ENCODE peak calls at places on chromosomes 6 and 20, in seven cellular contexts. One of them, this sample, is unnamed.
A peak's percentile ranks its signal among the peaks of the same experiment; 100 is the strongest.

GRCh38 chr6:111926731-111927302 is 53.6 kb upstream of the FYN start:
- DNase-seq in body of pancreas: no peak
- DNase-seq in A549: no peak
- DNase-seq in ovary: no peak
- DNase-seq in endothelial cell of umbilical vein: no peak
- DNase-seq in HepG2: no peak
- DNase-seq in heart left ventricle: no peak
- DNase-seq in this sample: no peak

GRCh38 chr6:103893082-103893481 is 966.6 kb downstream of the HACE1 start:
- DNase-seq in A549: no peak
- DNase-seq in endothelial cell of umbilical vein: peak; percentile 50
- DNase-seq in heart left ventricle: no peak
- DNase-seq in ovary: no peak
- DNase-seq in HepG2: no peak
- DNase-seq in body of pancreas: peak; percentile 16
- DNase-seq in this sample: no peak

GRCh38 chr6:11278207-11278559 is 45.7 kb upstream of the NEDD9 start:
- DNase-seq in HepG2: no peak
- DNase-seq in ovary: no peak
- DNase-seq in endothelial cell of umbilical vein: no peak
- DNase-seq in body of pancreas: no peak
- DNase-seq in heart left ventricle: no peak
- DNase-seq in A549: no peak
- DNase-seq in this sample: no peak

GRCh38 chr6:118586741-118587485 is 38.8 kb downstream of the PLN start:
- DNase-seq in endothelial cell of umbilical vein: no peak
- DNase-seq in body of pancreas: no peak
- DNase-seq in heart left ventricle: no peak
- DNase-seq in ovary: no peak
- DNase-seq in HepG2: no peak
- DNase-seq in A549: no peak
- DNase-seq in this sample: no peak

GRCh38 chr6:163387317-163387716 is 27.2 kb upstream of the QKI start:
- DNase-seq in ovary: no peak
- DNase-seq in body of pancreas: no peak
- DNase-seq in HepG2: no peak
- DNase-seq in heart left ventricle: no peak
- DNase-seq in A549: no peak
- DNase-seq in endothelial cell of umbilical vein: peak; percentile 95
- DNase-seq in this sample: no peak

GRCh38 chr6:106975699-106976032 is 1.1 kb upstream of the CD24 start:
- DNase-seq in HepG2: no peak
- DNase-seq in heart left ventricle: no peak
- DNase-seq in ovary: no peak
- DNase-seq in body of pancreas: no peak
- DNase-seq in A549: peak; percentile 21
- DNase-seq in endothelial cell of umbilical vein: no peak
- DNase-seq in this sample: no peak

GRCh38 chr6:26126394-26127221 is 39.4 kb downstream of the HFE start:
- DNase-seq in A549: no peak
- DNase-seq in ovary: no peak
- DNase-seq in HepG2: no peak
- DNase-seq in endothelial cell of umbilical vein: no peak
- DNase-seq in heart left ventricle: no peak
- DNase-seq in body of pancreas: no peak
- DNase-seq in this sample: no peak

GRCh38 chr20:48329676-48330644 is 497.8 kb downstream of the PREX1 start:
- DNase-seq in heart left ventricle: no peak
- DNase-seq in endothelial cell of umbilical vein: peak; percentile 38
- DNase-seq in A549: peak; percentile 39
- DNase-seq in ovary: no peak
- DNase-seq in HepG2: peak; percentile 32
- DNase-seq in body of pancreas: no peak
- DNase-seq in this sample: no peak

GRCh38 chr6:131657630-131658111 is 20.6 kb downstream of the ENPP3 start:
- DNase-seq in A549: no peak
- DNase-seq in heart left ventricle: no peak
- DNase-seq in HepG2: no peak
- DNase-seq in body of pancreas: no peak
- DNase-seq in ovary: no peak
- DNase-seq in endothelial cell of umbilical vein: no peak
- DNase-seq in this sample: peak; percentile 14

GRCh38 chr20:62805711-62806382 is 1.2 kb downstream of the OGFR start:
- DNase-seq in ovary: peak; percentile 51
- DNase-seq in endothelial cell of umbilical vein: no peak
- DNase-seq in body of pancreas: peak; percentile 68
- DNase-seq in A549: no peak
- DNase-seq in HepG2: peak; percentile 90
- DNase-seq in heart left ventricle: peak; percentile 61
- DNase-seq in this sample: no peak

GRCh38 chr6:114346451-114346850 is 3.6 kb upstream of the HS3ST5 start:
- DNase-seq in body of pancreas: no peak
- DNase-seq in endothelial cell of umbilical vein: no peak
- DNase-seq in HepG2: no peak
- DNase-seq in ovary: no peak
- DNase-seq in heart left ventricle: no peak
- DNase-seq in A549: no peak
- DNase-seq in this sample: no peak

GRCh38 chr6:73803562-73804221 is 107.7 kb downstream of the CD109 start:
- DNase-seq in HepG2: peak; percentile 35
- DNase-seq in heart left ventricle: no peak
- DNase-seq in A549: peak; percentile 25
- DNase-seq in body of pancreas: peak; percentile 5
- DNase-seq in ovary: no peak
- DNase-seq in endothelial cell of umbilical vein: peak; percentile 72
- DNase-seq in this sample: peak; percentile 9

GRCh38 chr6:131914967-131915751 is 36.0 kb downstream of the CCN2 start:
- DNase-seq in heart left ventricle: peak; percentile 45
- DNase-seq in endothelial cell of umbilical vein: peak; percentile 79
- DNase-seq in ovary: peak; percentile 71
- DNase-seq in HepG2: peak; percentile 69
- DNase-seq in body of pancreas: peak; percentile 80
- DNase-seq in A549: peak; percentile 29
- DNase-seq in this sample: peak; percentile 77

GRCh38 chr6:116398366-116399005 is 27.7 kb downstream of the DSE start:
- DNase-seq in A549: no peak
- DNase-seq in heart left ventricle: no peak
- DNase-seq in HepG2: no peak
- DNase-seq in body of pancreas: no peak
- DNase-seq in endothelial cell of umbilical vein: peak; percentile 50
- DNase-seq in ovary: no peak
- DNase-seq in this sample: no peak

GRCh38 chr6:163765326-163765725 is 350.8 kb downstream of the QKI start:
- DNase-seq in endothelial cell of umbilical vein: no peak
- DNase-seq in HepG2: no peak
- DNase-seq in body of pancreas: no peak
- DNase-seq in heart left ventricle: no peak
- DNase-seq in A549: no peak
- DNase-seq in ovary: no peak
- DNase-seq in this sample: no peak

DNA sequence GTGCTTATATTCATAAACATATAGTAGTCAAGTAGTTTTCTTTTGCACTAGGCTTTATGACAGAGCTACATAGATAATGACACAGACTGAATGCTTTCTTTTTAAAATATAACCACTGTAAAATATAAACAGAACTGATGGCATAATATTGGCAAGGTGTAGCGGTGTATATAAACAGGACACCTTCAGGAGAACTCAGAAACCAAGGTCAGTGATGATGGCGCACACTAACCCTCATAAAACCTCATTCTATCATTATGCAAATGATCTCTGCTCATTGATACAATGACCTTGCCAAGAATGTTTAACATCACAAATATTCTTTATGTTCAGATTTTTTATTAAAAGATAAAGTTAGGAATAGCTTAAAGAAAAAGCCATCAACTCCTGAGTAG is 48.5 kb upstream of the DST start:
- DNase-seq in A549: no peak
- DNase-seq in ovary: no peak
- DNase-seq in heart left ventricle: no peak
- DNase-seq in endothelial cell of umbilical vein: no peak
- DNase-seq in HepG2: no peak
- DNase-seq in body of pancreas: no peak
- DNase-seq in this sample: no peak
- TF ChIP-seq POLR2A in A549: no peak
- TF ChIP-seq POLR2A in ovary: no peak
- TF ChIP-seq POLR2A in heart left ventricle: no peak
- TF ChIP-seq POLR2A in endothelial cell of umbilical vein: no peak
- TF ChIP-seq POLR2A in HepG2: no peak
- TF ChIP-seq POLR2A in body of pancreas: no peak
- TF ChIP-seq POLR2A in this sample: no peak

GRCh38 chr20:58892126-58892931 is 39.8 kb downstream of the GNAS start:
- DNase-seq in body of pancreas: peak; percentile 77
- DNase-seq in A549: peak; percentile 76
- DNase-seq in HepG2: peak; percentile 73
- DNase-seq in heart left ventricle: peak; percentile 87
- DNase-seq in endothelial cell of umbilical vein: peak; percentile 64
- DNase-seq in ovary: peak; percentile 80
- DNase-seq in this sample: peak; percentile 80
- TF ChIP-seq POLR2A in body of pancreas: no peak
- TF ChIP-seq POLR2A in A549: peak; percentile 16
- TF ChIP-seq POLR2A in HepG2: peak; percentile 78
- TF ChIP-seq POLR2A in heart left ventricle: no peak
- TF ChIP-seq POLR2A in endothelial cell of umbilical vein: no peak
- TF ChIP-seq POLR2A in ovary: no peak
- TF ChIP-seq POLR2A in this sample: peak; percentile 24

DNA sequence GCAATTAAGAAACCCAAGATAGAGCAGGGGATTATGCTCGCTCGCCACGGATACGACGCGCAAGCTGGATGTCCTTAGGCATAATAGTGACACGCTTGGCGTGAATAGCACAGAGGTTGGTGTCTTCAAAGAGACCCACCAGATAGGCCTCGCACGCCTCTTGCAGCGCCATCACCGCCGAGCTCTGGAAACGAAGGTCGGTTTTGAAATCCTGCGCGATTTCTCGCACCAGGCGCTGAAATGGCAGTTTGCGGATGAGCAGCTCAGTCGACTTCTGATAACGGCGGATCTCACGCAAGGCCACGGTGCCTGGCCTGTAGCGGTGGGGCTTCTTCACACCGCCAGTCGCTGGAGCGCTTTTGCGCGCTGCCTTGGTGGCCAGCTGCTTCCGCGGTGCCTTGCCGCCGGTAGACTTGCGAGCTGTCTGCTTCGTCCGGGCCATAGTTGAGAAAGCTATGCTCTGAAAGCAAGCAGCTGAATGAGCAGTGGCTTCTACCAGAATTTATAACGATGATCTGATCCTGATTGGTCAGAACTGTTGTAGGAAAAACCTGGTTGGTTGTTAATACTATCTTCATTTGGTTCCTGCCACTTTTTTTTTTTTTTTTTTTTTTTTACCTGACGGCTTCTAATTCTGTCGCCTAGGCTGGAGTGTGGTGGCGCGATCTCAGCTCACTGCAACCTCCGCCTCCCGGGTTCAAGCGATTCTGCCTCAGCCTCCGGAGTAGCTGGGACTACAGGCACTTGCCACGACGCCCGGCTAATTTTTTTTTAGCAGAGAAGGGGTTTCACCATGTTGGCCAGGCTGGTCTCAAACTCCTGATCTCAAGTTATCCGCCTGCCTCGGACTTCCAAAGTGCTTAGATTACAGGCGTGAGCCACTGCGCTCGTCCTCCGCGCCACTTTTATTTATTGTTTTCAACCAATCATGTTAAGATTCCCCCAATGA is 21.6 kb downstream of the OR2B2 start:
- DNase-seq in A549: peak; percentile 66
- DNase-seq in heart left ventricle: no peak
- DNase-seq in HepG2: no peak
- DNase-seq in endothelial cell of umbilical vein: peak; percentile 94
- DNase-seq in body of pancreas: peak; percentile 61
- DNase-seq in ovary: no peak
- DNase-seq in this sample: peak; percentile 94
- TF ChIP-seq POLR2A in A549: peak; percentile 96
- TF ChIP-seq POLR2A in heart left ventricle: no peak
- TF ChIP-seq POLR2A in HepG2: no peak
- TF ChIP-seq POLR2A in endothelial cell of umbilical vein: peak; percentile 94
- TF ChIP-seq POLR2A in body of pancreas: no peak
- TF ChIP-seq POLR2A in ovary: no peak
- TF ChIP-seq POLR2A in this sample: peak; percentile 100

GRCh38 chr6:52670502-52671409 is at the start of gene TMEM14A:
- DNase-seq in endothelial cell of umbilical vein: peak; percentile 87
- DNase-seq in A549: peak; percentile 88
- DNase-seq in HepG2: peak; percentile 95
- DNase-seq in ovary: peak; percentile 92
- DNase-seq in heart left ventricle: peak; percentile 97
- DNase-seq in body of pancreas: peak; percentile 95
- DNase-seq in this sample: peak; percentile 94
- TF ChIP-seq POLR2A in endothelial cell of umbilical vein: peak; percentile 86
- TF ChIP-seq POLR2A in A549: peak; percentile 94
- TF ChIP-seq POLR2A in HepG2: peak; percentile 93
- TF ChIP-seq POLR2A in ovary: no peak
- TF ChIP-seq POLR2A in heart left ventricle: peak; percentile 72
- TF ChIP-seq POLR2A in body of pancreas: peak; percentile 86
- TF ChIP-seq POLR2A in this sample: peak; percentile 70

GRCh38 chr6:157991067-157991432 is 9.4 kb downstream of the SYNJ2 start:
- DNase-seq in A549: no peak
- DNase-seq in endothelial cell of umbilical vein: no peak
- DNase-seq in body of pancreas: no peak
- DNase-seq in HepG2: no peak
- DNase-seq in heart left ventricle: no peak
- DNase-seq in ovary: no peak
- DNase-seq in this sample: no peak
- TF ChIP-seq POLR2A in A549: no peak
- TF ChIP-seq POLR2A in endothelial cell of umbilical vein: no peak
- TF ChIP-seq POLR2A in body of pancreas: no peak
- TF ChIP-seq POLR2A in HepG2: no peak
- TF ChIP-seq POLR2A in heart left ventricle: no peak
- TF ChIP-seq POLR2A in ovary: no peak
- TF ChIP-seq POLR2A in this sample: no peak

This sample was measured in erythroblast.